ENCODE peak calls at places on chromosomes 6 and 20, in eight cellular contexts. A is GM23338, Y is left ventricle myocardium inferior, S is caudate nucleus, R is breast epithelium, N is aorta, X is esophagus squamous epithelium, B is esophagus muscularis mucosa. K is an unnamed sample.

GRCh38 chr6:158122048-158122447 is 46.0 kb downstream of the SERAC1 start:
- DNase-seq in A (no peak), Y (no peak), S (no peak), R (no peak), N (no peak), X (no peak), B (no peak), K (peak; percentile 26)

GRCh38 chr6:56072856-56073255 is 174.5 kb downstream of the COL21A1 start:
- DNase-seq in A (no peak), Y (no peak), S (no peak), R (no peak), N (no peak), X (no peak), B (no peak), K (no peak)

GRCh38 chr6:13664703-13665352 is 46.8 kb downstream of the RANBP9 start:
- DNase-seq in A (no peak), Y (no peak), S (no peak), R (no peak), N (no peak), X (no peak), B (no peak), K (no peak)

GRCh38 chr20:58650181-58650775 is 805 bp upstream of the STX16 start:
- DNase-seq in A (peak; percentile 68), Y (peak; percentile 29), S (peak; percentile 46), R (no peak), N (no peak), X (no peak), B (peak; percentile 85), K (peak; percentile 35)

GRCh38 chr6:123777554-123777953 is 26.1 kb upstream of the NKAIN2 start:
- DNase-seq in A (no peak), Y (no peak), S (no peak), R (no peak), N (no peak), X (no peak), B (no peak), K (no peak)

GRCh38 chr20:53943522-53944291 is 126.7 kb downstream of the BCAS1 start:
- DNase-seq in A (peak; percentile 50), Y (no peak), S (no peak), R (no peak), N (no peak), X (no peak), B (peak; percentile 77), K (no peak)

GRCh38 chr6:158869604-158870417 is 50.6 kb upstream of the EZR start:
- DNase-seq in A (peak; percentile 97), Y (peak; percentile 87), S (peak; percentile 56), R (peak; percentile 94), N (peak; percentile 91), X (peak; percentile 91), B (peak; percentile 97), K (peak; percentile 97)

GRCh38 chr6:112780498-112781096 is 433.5 kb downstream of the RFPL4B start:
- DNase-seq in A (peak; percentile 88), Y (peak; percentile 29), S (peak; percentile 41), R (peak; percentile 64), N (peak; percentile 73), X (no peak), B (no peak), K (peak; percentile 88)

GRCh38 chr20:59063358-59064213 is 21.0 kb upstream of the PRELID3B start:
- DNase-seq in A (no peak), Y (peak; percentile 20), S (no peak), R (no peak), N (no peak), X (no peak), B (no peak), K (peak; percentile 57)

GRCh38 chr6:103002282-103002681 is 1608.8 kb downstream of the GRIK2 start:
- DNase-seq in A (no peak), Y (no peak), S (no peak), R (no peak), N (no peak), X (no peak), B (no peak), K (peak; percentile 11)

GRCh38 chr6:157405986-157406385 is 25.0 kb downstream of the ZDHHC14 start:
- DNase-seq in A (no peak), Y (no peak), S (no peak), R (no peak), N (no peak), X (no peak), B (no peak), K (peak; percentile 32)

GRCh38 chr20:43662943-43663655 is 3.8 kb upstream of the MYBL2 start:
- DNase-seq in A (no peak), Y (no peak), S (no peak), R (no peak), N (no peak), X (no peak), B (no peak), K (peak; percentile 58)

GRCh38 chr20:36820928-36821327 is 47.4 kb upstream of the DSN1 start:
- DNase-seq in A (no peak), Y (no peak), S (no peak), R (no peak), N (no peak), X (no peak), B (no peak), K (no peak)
- H3K27ac ChIP-seq in A (no peak overlapping the region), Y (peak overlapping the region; percentile 60), S (no peak overlapping the region), R (no peak overlapping the region), N (no peak overlapping the region), X (peak overlapping the region; percentile 79), B (peak overlapping the region; percentile 65), K (no peak overlapping the region)

DNA sequence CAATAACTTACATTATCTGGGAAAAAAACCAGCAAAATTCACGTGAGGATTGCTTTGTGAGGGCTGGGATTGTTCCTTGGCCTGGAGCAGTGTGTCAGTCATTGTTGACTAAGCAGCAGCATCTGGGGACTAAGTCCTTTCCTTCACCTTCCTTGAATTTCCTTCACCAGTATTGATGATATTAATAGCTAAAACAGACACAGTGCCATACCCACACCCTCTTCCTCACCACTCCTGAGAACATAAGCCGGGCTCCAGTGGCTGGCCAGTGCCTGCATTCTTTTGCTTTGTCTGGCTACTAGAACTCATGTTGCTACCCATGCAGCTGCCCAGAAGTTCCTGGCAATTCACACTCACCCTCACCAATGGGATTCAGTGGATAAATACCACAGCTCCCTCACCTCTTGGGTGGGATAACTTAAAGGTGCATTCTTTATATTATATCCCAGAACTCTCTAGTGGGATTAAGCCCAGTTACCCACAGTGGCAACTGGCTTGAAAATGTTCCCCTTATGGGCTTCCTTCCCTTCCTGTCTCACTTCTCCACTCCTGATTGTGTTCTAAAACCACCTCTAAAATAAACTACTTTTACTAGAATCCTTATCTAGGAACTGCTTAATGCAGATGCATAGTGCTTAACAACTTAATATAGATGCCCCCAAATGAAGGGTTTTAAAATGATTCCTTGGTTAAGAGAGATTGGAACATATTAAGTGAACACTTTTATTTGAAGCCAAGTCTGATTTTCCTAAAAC is 24.0 kb downstream of the PLCB1 start:
- DNase-seq in A (no peak), Y (no peak), S (no peak), R (no peak), N (no peak), X (no peak), B (no peak), K (no peak)
- H3K27ac ChIP-seq in A (no peak overlapping the region), Y (peak overlapping the region; percentile 64), S (no peak overlapping the region), R (peak overlapping the region; percentile 27), N (no peak overlapping the region), X (peak overlapping the region; percentile 69), B (peak overlapping the region; percentile 74), K (peak overlapping the region; percentile 49)

DNA sequence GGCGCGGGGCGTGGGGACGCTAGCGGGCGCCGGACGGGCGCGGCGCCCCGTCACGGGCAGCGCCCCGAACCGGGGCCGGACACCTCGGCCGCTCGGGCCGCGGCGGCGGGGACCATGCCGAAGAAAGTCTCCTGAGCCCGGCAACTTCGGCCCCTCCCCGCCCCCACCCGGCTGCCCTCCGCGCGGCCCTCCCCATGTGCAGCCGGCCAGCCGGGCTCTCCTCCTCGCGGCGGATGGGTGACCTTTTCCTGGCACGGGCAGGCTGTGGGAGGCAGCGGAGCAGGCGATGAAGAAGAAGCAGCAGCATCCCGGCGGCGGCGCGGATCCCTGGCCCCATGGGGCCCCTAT is 289 bp downstream of the UST start:
- DNase-seq in A (peak; percentile 49), Y (peak; percentile 52), S (no peak), R (peak; percentile 59), N (peak; percentile 76), X (no peak), B (no peak), K (no peak)
- H3K27ac ChIP-seq in A (no peak overlapping the region), Y (peak overlapping the region; percentile 89), S (peak overlapping the region; percentile 58), R (peak overlapping the region; percentile 83), N (peak overlapping the region; percentile 53), X (peak overlapping the region; percentile 86), B (peak overlapping the region; percentile 89), K (peak overlapping the region; percentile 85)

GRCh38 chr6:75368864-75369402 is 84.3 kb upstream of the TMEM30A start:
- DNase-seq in A (no peak), Y (no peak), S (no peak), R (no peak), N (no peak), X (no peak), B (no peak), K (no peak)
- H3K27ac ChIP-seq in A (no peak overlapping the region), Y (peak overlapping the region; percentile 73), S (no peak overlapping the region), R (peak overlapping the region; percentile 34), N (peak overlapping the region; percentile 76), X (no peak overlapping the region), B (peak overlapping the region; percentile 60), K (no peak overlapping the region)

DNA sequence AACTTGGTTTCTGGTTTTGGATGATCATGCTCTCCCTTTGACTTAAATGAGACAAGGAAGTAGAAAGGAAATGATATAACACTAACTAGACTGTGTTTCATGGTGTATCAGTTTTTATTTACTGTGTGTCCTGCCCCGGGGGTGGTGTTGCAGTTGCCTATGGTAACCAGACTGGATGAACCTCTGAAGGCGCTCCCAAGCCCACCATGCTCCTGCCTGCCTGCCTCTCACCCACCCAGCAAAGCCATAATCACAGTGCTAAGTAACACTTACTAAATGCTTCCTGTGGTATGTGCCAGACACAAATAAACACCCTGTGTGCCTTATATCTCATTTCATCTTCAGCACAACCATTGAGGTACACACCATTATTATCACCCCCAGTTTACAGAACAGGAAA is 17.8 kb downstream of the GCM1 start:
- DNase-seq in A (no peak), Y (no peak), S (no peak), R (no peak), N (no peak), X (no peak), B (no peak), K (no peak)
- H3K27ac ChIP-seq in A (no peak overlapping the region), Y (no peak overlapping the region), S (no peak overlapping the region), R (no peak overlapping the region), N (no peak overlapping the region), X (no peak overlapping the region), B (peak overlapping the region; percentile 35), K (no peak overlapping the region)

DNA sequence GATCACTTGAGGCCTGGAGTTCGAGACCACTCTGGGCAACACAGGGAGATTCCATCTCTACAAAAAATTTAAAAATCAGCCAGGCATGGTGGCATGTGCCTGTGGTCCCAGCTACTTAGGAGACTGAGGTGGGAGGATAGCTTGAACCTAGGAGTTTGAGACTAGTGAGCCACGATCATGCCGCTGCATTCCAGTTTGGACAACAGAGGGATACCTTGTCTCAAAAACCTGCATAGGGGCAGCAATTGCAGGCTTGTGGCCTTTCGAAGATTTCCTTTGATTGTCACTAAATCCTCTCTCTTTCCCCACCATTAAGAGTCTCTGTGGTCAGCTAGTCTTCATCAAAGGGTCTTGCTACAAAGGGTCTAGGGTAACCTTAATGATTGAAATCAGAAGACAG is 60.3 kb downstream of the UTRN start:
- DNase-seq in A (no peak), Y (no peak), S (no peak), R (no peak), N (no peak), X (no peak), B (peak; percentile 50), K (no peak)
- H3K27ac ChIP-seq in A (no peak overlapping the region), Y (peak overlapping the region; percentile 86), S (no peak overlapping the region), R (peak overlapping the region; percentile 43), N (no peak overlapping the region), X (peak overlapping the region; percentile 83), B (no peak overlapping the region), K (no peak overlapping the region)

K was measured in hepatocyte.